ENCODE peak calls at places on chromosome 3, in five cellular contexts. One of them, this sample, is unnamed.

GRCh38 chr3:149957352-149958140 is 13.1 kb downstream of the PFN2 start:
- DNase-seq in stimulated activated naive CD8-positive, alpha-beta T cell treated with anti-CD3 and anti-CD28 coated beads, Interleukin-15, Interleukin-2, amounts not matched to agents 100 U/mL and 50 U/mL, for 24 hours: no peak
- DNase-seq in EH: no peak
- DNase-seq in A172: no peak
- DNase-seq in spleen: no peak
- DNase-seq in this sample: no peak

GRCh38 chr3:22922317-22922716 is 280.8 kb upstream of the UBE2E2 start:
- DNase-seq in stimulated activated naive CD8-positive, alpha-beta T cell treated with anti-CD3 and anti-CD28 coated beads, Interleukin-15, Interleukin-2, amounts not matched to agents 100 U/mL and 50 U/mL, for 24 hours: no peak
- DNase-seq in EH: no peak
- DNase-seq in A172: peak; percentile 6
- DNase-seq in spleen: no peak
- DNase-seq in this sample: no peak

GRCh38 chr3:149449799-149450198 is 24.7 kb upstream of the TM4SF4 start:
- DNase-seq in stimulated activated naive CD8-positive, alpha-beta T cell treated with anti-CD3 and anti-CD28 coated beads, Interleukin-15, Interleukin-2, amounts not matched to agents 100 U/mL and 50 U/mL, for 24 hours: no peak
- DNase-seq in EH: peak; percentile 57
- DNase-seq in A172: no peak
- DNase-seq in spleen: no peak
- DNase-seq in this sample: no peak

GRCh38 chr3:123652346-123652984 is 67.6 kb upstream of the HACD2 start:
- DNase-seq in stimulated activated naive CD8-positive, alpha-beta T cell treated with anti-CD3 and anti-CD28 coated beads, Interleukin-15, Interleukin-2, amounts not matched to agents 100 U/mL and 50 U/mL, for 24 hours: peak; percentile 61
- DNase-seq in EH: peak; percentile 85
- DNase-seq in A172: peak; percentile 69
- DNase-seq in spleen: peak; percentile 87
- DNase-seq in this sample: peak; percentile 23

GRCh38 chr3:140501054-140501769 is 176.7 kb upstream of the TRIM42 start:
- DNase-seq in stimulated activated naive CD8-positive, alpha-beta T cell treated with anti-CD3 and anti-CD28 coated beads, Interleukin-15, Interleukin-2, amounts not matched to agents 100 U/mL and 50 U/mL, for 24 hours: no peak
- DNase-seq in EH: peak; percentile 3
- DNase-seq in A172: no peak
- DNase-seq in spleen: no peak
- DNase-seq in this sample: no peak

GRCh38 chr3:16447156-16447555 is 66.3 kb downstream of the RFTN1 start:
- DNase-seq in stimulated activated naive CD8-positive, alpha-beta T cell treated with anti-CD3 and anti-CD28 coated beads, Interleukin-15, Interleukin-2, amounts not matched to agents 100 U/mL and 50 U/mL, for 24 hours: no peak
- DNase-seq in EH: no peak
- DNase-seq in A172: no peak
- DNase-seq in spleen: no peak
- DNase-seq in this sample: no peak

GRCh38 chr3:176935524-176935923 is 261.8 kb downstream of the TBL1XR1 start:
- DNase-seq in stimulated activated naive CD8-positive, alpha-beta T cell treated with anti-CD3 and anti-CD28 coated beads, Interleukin-15, Interleukin-2, amounts not matched to agents 100 U/mL and 50 U/mL, for 24 hours: no peak
- DNase-seq in EH: no peak
- DNase-seq in A172: no peak
- DNase-seq in spleen: no peak
- DNase-seq in this sample: no peak

GRCh38 chr3:109117939-109118338 is at the start of gene MORC1:
- DNase-seq in stimulated activated naive CD8-positive, alpha-beta T cell treated with anti-CD3 and anti-CD28 coated beads, Interleukin-15, Interleukin-2, amounts not matched to agents 100 U/mL and 50 U/mL, for 24 hours: no peak
- DNase-seq in EH: no peak
- DNase-seq in A172: no peak
- DNase-seq in spleen: no peak
- DNase-seq in this sample: no peak

GRCh38 chr3:149004622-149005021 is 13.3 kb downstream of the GYG1 start:
- DNase-seq in stimulated activated naive CD8-positive, alpha-beta T cell treated with anti-CD3 and anti-CD28 coated beads, Interleukin-15, Interleukin-2, amounts not matched to agents 100 U/mL and 50 U/mL, for 24 hours: no peak
- DNase-seq in EH: no peak
- DNase-seq in A172: no peak
- DNase-seq in spleen: no peak
- DNase-seq in this sample: no peak

GRCh38 chr3:98329392-98330124 is 24.1 kb upstream of the OR5K4 start:
- DNase-seq in stimulated activated naive CD8-positive, alpha-beta T cell treated with anti-CD3 and anti-CD28 coated beads, Interleukin-15, Interleukin-2, amounts not matched to agents 100 U/mL and 50 U/mL, for 24 hours: peak; percentile 35
- DNase-seq in EH: peak; percentile 55
- DNase-seq in A172: peak; percentile 38
- DNase-seq in spleen: no peak
- DNase-seq in this sample: no peak

GRCh38 chr3:14539384-14540208 is 546 bp downstream of the GRIP2 start:
- DNase-seq in stimulated activated naive CD8-positive, alpha-beta T cell treated with anti-CD3 and anti-CD28 coated beads, Interleukin-15, Interleukin-2, amounts not matched to agents 100 U/mL and 50 U/mL, for 24 hours: no peak
- DNase-seq in EH: no peak
- DNase-seq in A172: no peak
- DNase-seq in spleen: peak; percentile 67
- DNase-seq in this sample: no peak

GRCh38 chr3:128493221-128494151 is 485 bp upstream of the GATA2 start:
- DNase-seq in stimulated activated naive CD8-positive, alpha-beta T cell treated with anti-CD3 and anti-CD28 coated beads, Interleukin-15, Interleukin-2, amounts not matched to agents 100 U/mL and 50 U/mL, for 24 hours: no peak
- DNase-seq in EH: peak; percentile 27
- DNase-seq in A172: no peak
- DNase-seq in spleen: peak; percentile 70
- DNase-seq in this sample: no peak

GRCh38 chr3:185630182-185630622 is 44.1 kb downstream of the SENP2 start:
- DNase-seq in stimulated activated naive CD8-positive, alpha-beta T cell treated with anti-CD3 and anti-CD28 coated beads, Interleukin-15, Interleukin-2, amounts not matched to agents 100 U/mL and 50 U/mL, for 24 hours: no peak
- DNase-seq in EH: peak; percentile 50
- DNase-seq in A172: peak; percentile 47
- DNase-seq in spleen: no peak
- DNase-seq in this sample: no peak

GRCh38 chr3:188202358-188203138 is 48.6 kb downstream of the LPP start:
- DNase-seq in stimulated activated naive CD8-positive, alpha-beta T cell treated with anti-CD3 and anti-CD28 coated beads, Interleukin-15, Interleukin-2, amounts not matched to agents 100 U/mL and 50 U/mL, for 24 hours: no peak
- DNase-seq in EH: no peak
- DNase-seq in A172: no peak
- DNase-seq in spleen: no peak
- DNase-seq in this sample: no peak

GRCh38 chr3:190548031-190548656 is 34.3 kb downstream of the IL1RAP start:
- DNase-seq in stimulated activated naive CD8-positive, alpha-beta T cell treated with anti-CD3 and anti-CD28 coated beads, Interleukin-15, Interleukin-2, amounts not matched to agents 100 U/mL and 50 U/mL, for 24 hours: no peak
- DNase-seq in EH: no peak
- DNase-seq in A172: no peak
- DNase-seq in spleen: no peak
- DNase-seq in this sample: no peak

GRCh38 chr3:52436500-52437106 is 8.3 kb downstream of the SEMA3G start:
- DNase-seq in stimulated activated naive CD8-positive, alpha-beta T cell treated with anti-CD3 and anti-CD28 coated beads, Interleukin-15, Interleukin-2, amounts not matched to agents 100 U/mL and 50 U/mL, for 24 hours: no peak
- DNase-seq in EH: peak; percentile 30
- DNase-seq in A172: no peak
- DNase-seq in spleen: no peak
- DNase-seq in this sample: no peak